ENCODE peak calls at places on chromosome 1, in seven cellular contexts. One of them, this sample, is unnamed.
A peak's percentile ranks its signal among the peaks of the same experiment; 100 is the strongest.

GRCh38 chr1:97034651-97035050 is 313.1 kb downstream of the PTBP2 start:
- DNase-seq in AG04450: no peak
- DNase-seq in hepatocyte: no peak
- DNase-seq in HFF-Myc: no peak
- DNase-seq in C1 segment of cervical spinal cord: no peak
- DNase-seq in HepG2: no peak
- DNase-seq in NCI-H2081: no peak
- DNase-seq in this sample: no peak

GRCh38 chr1:10698726-10699469 is 97.5 kb downstream of the CASZ1 start:
- DNase-seq in AG04450: no peak
- DNase-seq in hepatocyte: no peak
- DNase-seq in HFF-Myc: no peak
- DNase-seq in C1 segment of cervical spinal cord: no peak
- DNase-seq in HepG2: no peak
- DNase-seq in NCI-H2081: no peak
- DNase-seq in this sample: no peak

GRCh38 chr1:203299180-203299579 is 6.1 kb upstream of the BTG2 start:
- DNase-seq in AG04450: no peak
- DNase-seq in hepatocyte: no peak
- DNase-seq in HFF-Myc: no peak
- DNase-seq in C1 segment of cervical spinal cord: no peak
- DNase-seq in HepG2: no peak
- DNase-seq in NCI-H2081: no peak
- DNase-seq in this sample: no peak

GRCh38 chr1:52368383-52369172 is 2.6 kb upstream of the CC2D1B start:
- DNase-seq in AG04450: no peak
- DNase-seq in hepatocyte: peak; percentile 87
- DNase-seq in HFF-Myc: no peak
- DNase-seq in C1 segment of cervical spinal cord: peak; percentile 37
- DNase-seq in HepG2: peak; percentile 58
- DNase-seq in NCI-H2081: peak; percentile 82
- DNase-seq in this sample: peak; percentile 76

GRCh38 chr1:151992345-151993083 is 1.1 kb downstream of the S100A10 start:
- DNase-seq in AG04450: no peak
- DNase-seq in hepatocyte: peak; percentile 89
- DNase-seq in HFF-Myc: peak; percentile 96
- DNase-seq in C1 segment of cervical spinal cord: no peak
- DNase-seq in HepG2: peak; percentile 73
- DNase-seq in NCI-H2081: no peak
- DNase-seq in this sample: peak; percentile 31

GRCh38 chr1:225845633-225846259 is 35.8 kb downstream of the EPHX1 start:
- DNase-seq in AG04450: peak; percentile 45
- DNase-seq in hepatocyte: peak; percentile 83
- DNase-seq in HFF-Myc: peak; percentile 38
- DNase-seq in C1 segment of cervical spinal cord: no peak
- DNase-seq in HepG2: peak; percentile 71
- DNase-seq in NCI-H2081: peak; percentile 68
- DNase-seq in this sample: no peak

GRCh38 chr1:185040333-185040732 is 5.0 kb upstream of the RNF2 start:
- DNase-seq in AG04450: no peak
- DNase-seq in hepatocyte: no peak
- DNase-seq in HFF-Myc: no peak
- DNase-seq in C1 segment of cervical spinal cord: no peak
- DNase-seq in HepG2: no peak
- DNase-seq in NCI-H2081: no peak
- DNase-seq in this sample: no peak

GRCh38 chr1:57894315-57894714 is 470.5 kb upstream of the DAB1 start:
- DNase-seq in AG04450: no peak
- DNase-seq in hepatocyte: no peak
- DNase-seq in HFF-Myc: no peak
- DNase-seq in C1 segment of cervical spinal cord: no peak
- DNase-seq in HepG2: no peak
- DNase-seq in NCI-H2081: no peak
- DNase-seq in this sample: no peak

GRCh38 chr1:38005195-38006007 is at the start of gene FHL3:
- DNase-seq in AG04450: no peak
- DNase-seq in hepatocyte: peak; percentile 82
- DNase-seq in HFF-Myc: no peak
- DNase-seq in C1 segment of cervical spinal cord: no peak
- DNase-seq in HepG2: peak; percentile 51
- DNase-seq in NCI-H2081: peak; percentile 57
- DNase-seq in this sample: peak; percentile 63

GRCh38 chr1:194069168-194069830 is 882.9 kb upstream of the B3GALT2 start:
- DNase-seq in AG04450: no peak
- DNase-seq in hepatocyte: peak; percentile 8
- DNase-seq in HFF-Myc: no peak
- DNase-seq in C1 segment of cervical spinal cord: no peak
- DNase-seq in HepG2: no peak
- DNase-seq in NCI-H2081: no peak
- DNase-seq in this sample: no peak

GRCh38 chr1:6438047-6438525 is 13.5 kb downstream of the ESPN start:
- DNase-seq in AG04450: no peak
- DNase-seq in hepatocyte: peak; percentile 82
- DNase-seq in HFF-Myc: peak; percentile 24
- DNase-seq in C1 segment of cervical spinal cord: peak; percentile 31
- DNase-seq in HepG2: peak; percentile 66
- DNase-seq in NCI-H2081: peak; percentile 74
- DNase-seq in this sample: peak; percentile 79

GRCh38 chr1:41537788-41538351 is 53.4 kb upstream of the EDN2 start:
- DNase-seq in AG04450: peak; percentile 69
- DNase-seq in hepatocyte: peak; percentile 78
- DNase-seq in HFF-Myc: peak; percentile 57
- DNase-seq in C1 segment of cervical spinal cord: no peak
- DNase-seq in HepG2: no peak
- DNase-seq in NCI-H2081: no peak
- DNase-seq in this sample: no peak

GRCh38 chr1:244077473-244078220 is 26.6 kb downstream of the ZBTB18 start:
- DNase-seq in AG04450: no peak
- DNase-seq in hepatocyte: no peak
- DNase-seq in HFF-Myc: no peak
- DNase-seq in C1 segment of cervical spinal cord: no peak
- DNase-seq in HepG2: no peak
- DNase-seq in NCI-H2081: no peak
- DNase-seq in this sample: no peak

GRCh38 chr1:43468403-43468802 is 14.7 kb upstream of the HYI start:
- DNase-seq in AG04450: no peak
- DNase-seq in hepatocyte: peak; percentile 9
- DNase-seq in HFF-Myc: no peak
- DNase-seq in C1 segment of cervical spinal cord: no peak
- DNase-seq in HepG2: no peak
- DNase-seq in NCI-H2081: no peak
- DNase-seq in this sample: no peak

GRCh38 chr1:165853528-165854075 is 26.2 kb downstream of the UCK2 start:
- DNase-seq in AG04450: no peak
- DNase-seq in hepatocyte: no peak
- DNase-seq in HFF-Myc: no peak
- DNase-seq in C1 segment of cervical spinal cord: no peak
- DNase-seq in HepG2: no peak
- DNase-seq in NCI-H2081: no peak
- DNase-seq in this sample: no peak

GRCh38 chr1:4485398-4485797 is 169.0 kb upstream of the AJAP1 start:
- DNase-seq in AG04450: no peak
- DNase-seq in hepatocyte: no peak
- DNase-seq in HFF-Myc: no peak
- DNase-seq in C1 segment of cervical spinal cord: no peak
- DNase-seq in HepG2: no peak
- DNase-seq in NCI-H2081: no peak
- DNase-seq in this sample: no peak

GRCh38 chr1:231778009-231778719 is 151.6 kb downstream of the DISC1 start:
- DNase-seq in AG04450: no peak
- DNase-seq in hepatocyte: peak; percentile 49
- DNase-seq in HFF-Myc: no peak
- DNase-seq in C1 segment of cervical spinal cord: peak; percentile 11
- DNase-seq in HepG2: no peak
- DNase-seq in NCI-H2081: no peak
- DNase-seq in this sample: no peak

GRCh38 chr1:44894591-44894990 is 51.5 kb upstream of the PTCH2 start:
- DNase-seq in AG04450: peak; percentile 76
- DNase-seq in hepatocyte: no peak
- DNase-seq in HFF-Myc: peak; percentile 61
- DNase-seq in C1 segment of cervical spinal cord: no peak
- DNase-seq in HepG2: no peak
- DNase-seq in NCI-H2081: no peak
- DNase-seq in this sample: no peak

GRCh38 chr1:206867261-206867660 is 1.8 kb downstream of the IL20 start:
- DNase-seq in AG04450: no peak
- DNase-seq in hepatocyte: no peak
- DNase-seq in HFF-Myc: no peak
- DNase-seq in C1 segment of cervical spinal cord: no peak
- DNase-seq in HepG2: no peak
- DNase-seq in NCI-H2081: no peak
- DNase-seq in this sample: no peak

GRCh38 chr1:237108299-237109040 is 66.5 kb downstream of the RYR2 start:
- DNase-seq in AG04450: no peak
- DNase-seq in hepatocyte: no peak
- DNase-seq in HFF-Myc: no peak
- DNase-seq in C1 segment of cervical spinal cord: no peak
- DNase-seq in HepG2: no peak
- DNase-seq in NCI-H2081: no peak
- DNase-seq in this sample: no peak

GRCh38 chr1:215497516-215497915 is 69.6 kb upstream of the KCTD3 start:
- DNase-seq in AG04450: no peak
- DNase-seq in hepatocyte: no peak
- DNase-seq in HFF-Myc: no peak
- DNase-seq in C1 segment of cervical spinal cord: no peak
- DNase-seq in HepG2: no peak
- DNase-seq in NCI-H2081: no peak
- DNase-seq in this sample: no peak

GRCh38 chr1:117336087-117336817 is 31.0 kb upstream of the MAN1A2 start:
- DNase-seq in AG04450: no peak
- DNase-seq in hepatocyte: no peak
- DNase-seq in HFF-Myc: no peak
- DNase-seq in C1 segment of cervical spinal cord: peak; percentile 20
- DNase-seq in HepG2: no peak
- DNase-seq in NCI-H2081: no peak
- DNase-seq in this sample: no peak

GRCh38 chr1:219661464-219662092 is 48.7 kb upstream of the ZC3H11B start:
- DNase-seq in AG04450: no peak
- DNase-seq in hepatocyte: no peak
- DNase-seq in HFF-Myc: no peak
- DNase-seq in C1 segment of cervical spinal cord: no peak
- DNase-seq in HepG2: peak; percentile 23
- DNase-seq in NCI-H2081: peak; percentile 9
- DNase-seq in this sample: no peak

GRCh38 chr1:192809286-192810252 is 730 bp downstream of the RGS2 start:
- DNase-seq in AG04450: no peak
- DNase-seq in hepatocyte: peak; percentile 55
- DNase-seq in HFF-Myc: no peak
- DNase-seq in C1 segment of cervical spinal cord: no peak
- DNase-seq in HepG2: no peak
- DNase-seq in NCI-H2081: peak; percentile 58
- DNase-seq in this sample: peak; percentile 66

GRCh38 chr1:18128298-18128697 is 20.7 kb downstream of the IGSF21 start:
- DNase-seq in AG04450: no peak
- DNase-seq in hepatocyte: peak; percentile 76
- DNase-seq in HFF-Myc: no peak
- DNase-seq in C1 segment of cervical spinal cord: no peak
- DNase-seq in HepG2: peak; percentile 70
- DNase-seq in NCI-H2081: no peak
- DNase-seq in this sample: no peak